ENCODE peak calls at places on chromosome 12, in five cellular contexts. K is mesenchymal stem cell, W is H9, X is H1, P is trophoblast cell. R is an unnamed sample.

GRCh38 chr12:87687362-87687761 is 341.8 kb downstream of the C12orf50 start:
- DNase-seq in X (no peak), P (peak), K (peak), W (peak), R (no peak)

GRCh38 chr12:74957231-74957630 is 252.4 kb downstream of the KCNC2 start:
- DNase-seq in W (no peak), X (no peak), P (no peak), K (no peak), R (no peak)

GRCh38 chr12:65389436-65389835 is 111.0 kb downstream of the MSRB3 start:
- DNase-seq in P (no peak), K (no peak), X (no peak), W (no peak), R (no peak)

GRCh38 chr12:131101703-131102492 is 148.2 kb downstream of the ADGRD1 start:
- DNase-seq in X (no peak), K (no peak), W (peak), P (no peak), R (no peak)

GRCh38 chr12:44015333-44015941 is 179.6 kb downstream of the TMEM117 start:
- DNase-seq in P (peak), X (no peak), K (peak), W (no peak), R (peak)

GRCh38 chr12:3751151-3752095 is 1.5 kb downstream of the CRACR2A start:
- DNase-seq in P (no peak), K (no peak), X (peak), W (peak), R (no peak)

GRCh38 chr12:65152012-65152411 is 17.4 kb upstream of the LEMD3 start:
- DNase-seq in W (no peak), P (peak), X (no peak), K (no peak), R (no peak)

GRCh38 chr12:46154221-46154975 is 114.4 kb downstream of the SLC38A1 start:
- DNase-seq in K (peak), P (peak), W (no peak), X (no peak), R (no peak)

GRCh38 chr12:109518820-109519665 is 41.6 kb downstream of the UBE3B start:
- DNase-seq in X (peak), W (peak), P (peak), K (peak), R (peak)

GRCh38 chr12:115308918-115309317 is 624.9 kb upstream of the TBX3 start:
- DNase-seq in K (no peak), P (no peak), X (no peak), W (no peak), R (no peak)

GRCh38 chr12:77575376-77575775 is 255.3 kb upstream of the NAV3 start:
- DNase-seq in X (no peak), P (no peak), W (no peak), K (no peak), R (no peak)
- H4K8ac ChIP-seq in X (no peak), P (no peak), W (no peak), K (no peak), R (no peak)

DNA sequence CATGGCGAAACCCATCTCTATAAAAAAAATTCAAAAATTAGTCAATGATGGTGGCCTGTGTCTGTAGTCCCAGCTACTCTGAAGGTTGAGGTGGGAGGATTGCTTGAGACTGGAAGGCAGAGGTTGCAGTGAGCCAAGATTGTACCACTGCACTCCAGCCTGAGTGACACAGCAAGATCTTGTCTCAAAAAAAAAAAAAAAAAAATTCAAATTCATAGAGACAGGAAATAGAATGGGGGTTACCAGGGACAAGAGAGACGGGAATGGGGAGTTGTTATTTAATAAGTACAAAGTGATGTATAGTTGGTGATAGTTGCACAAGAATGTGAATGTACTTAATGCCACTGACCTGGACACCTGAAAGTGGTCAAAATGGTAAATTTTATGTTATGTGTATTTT is 132.5 kb downstream of the CHST11 start:
- DNase-seq in W (no peak), X (no peak), P (no peak), K (no peak), R (no peak)
- H2BK12ac ChIP-seq in W (no peak), X (no peak), P (peak), K (no peak), R (no peak)

GRCh38 chr12:12839886-12840285 is 26.7 kb downstream of the DDX47 start:
- DNase-seq in K (peak), W (no peak), X (no peak), P (peak), R (no peak)
- H4K8ac ChIP-seq in K (peak), W (no peak), X (no peak), P (no peak), R (no peak)

GRCh38 chr12:90790747-90791146 is 164.2 kb downstream of the CCER1 start:
- DNase-seq in W (no peak), X (no peak), P (no peak), K (no peak), R (no peak)
- H2BK12ac ChIP-seq in W (no peak), X (no peak), P (no peak), K (no peak), R (no peak)

DNA sequence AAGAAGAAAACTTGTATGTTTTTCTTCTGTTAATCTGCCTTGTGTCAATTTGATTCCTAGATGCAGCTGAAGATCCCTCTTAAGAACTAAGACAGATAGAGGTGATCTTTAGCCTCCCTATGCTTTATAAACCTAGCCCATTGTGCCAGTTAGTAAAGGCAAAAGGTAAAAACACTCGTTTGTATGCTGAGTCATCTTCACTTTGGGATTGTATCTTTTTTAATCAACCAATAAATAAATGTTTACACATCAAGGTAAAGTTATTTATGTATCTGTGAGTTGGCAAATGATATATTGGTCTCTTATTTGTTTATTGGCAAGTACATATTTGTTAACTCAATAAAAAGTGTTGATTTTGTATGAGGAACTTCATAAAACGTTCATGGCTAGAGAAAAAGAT is 165.9 kb upstream of the AMIGO2 start:
- DNase-seq in P (no peak), K (no peak), X (no peak), W (no peak), R (no peak)
- H4K8ac ChIP-seq in P (no peak), K (no peak), X (no peak), W (no peak), R (no peak)

DNA sequence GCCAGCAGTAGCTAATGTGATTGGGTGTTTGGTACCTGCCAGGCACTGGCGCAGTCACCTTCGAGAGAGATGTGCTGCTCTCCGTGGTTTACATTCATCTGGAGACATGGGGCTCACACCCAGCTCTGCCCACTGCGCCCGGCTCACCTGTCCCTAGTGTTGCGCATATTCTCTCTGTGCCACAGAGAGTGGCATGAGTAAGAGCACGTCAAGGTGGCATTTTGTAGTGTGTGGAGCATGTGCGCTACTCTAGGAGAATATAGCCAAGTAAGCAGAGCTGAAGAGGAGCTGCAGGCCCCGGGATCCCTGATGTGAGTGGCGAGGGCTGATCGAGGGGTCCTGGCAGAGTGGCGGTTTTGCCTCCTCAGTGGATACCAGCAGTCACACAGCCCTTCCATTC is 46.9 kb downstream of the TPCN1 start:
- DNase-seq in P (no peak), W (no peak), X (no peak), K (no peak), R (no peak)
- H2BK12ac ChIP-seq in P (no peak), W (no peak), X (no peak), K (no peak), R (no peak)